ENCODE peak calls at places on chromosomes 5 and 9, in five cellular contexts. M, Q, W, D and Y are unnamed samples.

GRCh38 chr9:89387970-89388867 is 69.9 kb downstream of the SECISBP2 start:
- DNase-seq in M (no peak), Q (no peak), W (peak; percentile 89), D (no peak), Y (peak; percentile 67)

GRCh38 chr9:127418037-127418471 is 6.1 kb upstream of the ZNF79 start:
- DNase-seq in M (no peak), Q (peak; percentile 14), W (peak; percentile 51), D (peak; percentile 92), Y (no peak)

GRCh38 chr5:169300468-169301385 is at the start of gene SLIT3:
- DNase-seq in M (no peak), Q (peak; percentile 64), W (peak; percentile 96), D (peak; percentile 89), Y (peak; percentile 91)

GRCh38 chr9:121268598-121269029 is 652 bp downstream of the GSN start:
- DNase-seq in M (no peak), Q (no peak), W (peak; percentile 58), D (no peak), Y (no peak)

GRCh38 chr9:22044583-22044982 is 35.5 kb upstream of the CDKN2B start:
- DNase-seq in M (no peak), Q (peak; percentile 82), W (peak; percentile 91), D (no peak), Y (no peak)

GRCh38 chr9:93654351-93654961 is 78.1 kb downstream of the PHF2 start:
- DNase-seq in M (no peak), Q (no peak), W (no peak), D (no peak), Y (no peak)

GRCh38 chr9:121483049-121483448 is 16.6 kb downstream of the GGTA1 start:
- DNase-seq in M (no peak), Q (no peak), W (no peak), D (no peak), Y (peak; percentile 25)

GRCh38 chr5:14197056-14197455 is 53.9 kb downstream of the TRIO start:
- DNase-seq in M (no peak), Q (no peak), W (no peak), D (no peak), Y (no peak)

GRCh38 chr9:101268426-101268825 is 116.4 kb downstream of the BAAT start:
- DNase-seq in M (no peak), Q (no peak), W (no peak), D (no peak), Y (no peak)

GRCh38 chr5:78360674-78361225 is 333 bp downstream of the SCAMP1 start:
- DNase-seq in M (peak; percentile 49), Q (no peak), W (no peak), D (no peak), Y (peak; percentile 62)

GRCh38 chr5:52787600-52788504 is at the start of the genes ITGA1 and PELO:
- DNase-seq in M (peak; percentile 45), Q (peak; percentile 62), W (peak; percentile 89), D (peak; percentile 86), Y (peak; percentile 81)

GRCh38 chr5:37198066-37198465 is 51.1 kb downstream of the CPLANE1 start:
- DNase-seq in M (peak; percentile 39), Q (no peak), W (no peak), D (no peak), Y (no peak)

GRCh38 chr5:88813805-88814584 is 69.0 kb downstream of the MEF2C start:
- DNase-seq in M (no peak), Q (peak; percentile 46), W (no peak), D (peak; percentile 48), Y (no peak)

GRCh38 chr5:90802695-90803317 is 244.2 kb downstream of the ADGRV1 start:
- DNase-seq in M (peak; percentile 35), Q (peak; percentile 82), W (peak; percentile 72), D (peak; percentile 88), Y (peak; percentile 71)

GRCh38 chr5:440413-441180 is 2.4 kb upstream of the EXOC3 start:
- DNase-seq in M (no peak), Q (no peak), W (no peak), D (no peak), Y (no peak)

GRCh38 chr5:57956606-57957005 is 474.0 kb upstream of the ACTBL2 start:
- DNase-seq in M (no peak), Q (no peak), W (no peak), D (no peak), Y (no peak)
- TF ChIP-seq EZH2phosphoT487 in M (no peak), Q (no peak), W (no peak), D (no peak), Y (no peak)

GRCh38 chr9:70418822-70419545 is 4.5 kb upstream of the KLF9 start:
- DNase-seq in M (peak; percentile 87), Q (peak; percentile 81), W (peak; percentile 99), D (peak; percentile 81), Y (peak; percentile 96)
- TF ChIP-seq EZH2 in M (no peak), Q (no peak), W (no peak), D (no peak), Y (no peak)

GRCh38 chr5:54727874-54728273 is 210.3 kb downstream of the SNX18 start:
- DNase-seq in M (no peak), Q (no peak), W (no peak), D (no peak), Y (no peak)

GRCh38 chr5:54720346-54720745 is 202.8 kb downstream of the SNX18 start:
- DNase-seq in M (no peak), Q (no peak), W (no peak), D (no peak), Y (no peak)

GRCh38 chr5:54722846-54723433 is 205.4 kb downstream of the SNX18 start:
- DNase-seq in M (no peak), Q (peak; percentile 12), W (peak; percentile 44), D (no peak), Y (no peak)

GRCh38 chr5:54721951-54722654 is 204.5 kb downstream of the SNX18 start:
- DNase-seq in M (no peak), Q (no peak), W (no peak), D (no peak), Y (no peak)

GRCh38 chr5:54725391-54726280 is 208.1 kb downstream of the SNX18 start:
- DNase-seq in M (no peak), Q (peak; percentile 49), W (peak; percentile 52), D (no peak), Y (no peak)
- TF ChIP-seq EZH2phosphoT487 in M (no peak), Q (no peak), W (no peak), D (no peak), Y (no peak)

DNA sequence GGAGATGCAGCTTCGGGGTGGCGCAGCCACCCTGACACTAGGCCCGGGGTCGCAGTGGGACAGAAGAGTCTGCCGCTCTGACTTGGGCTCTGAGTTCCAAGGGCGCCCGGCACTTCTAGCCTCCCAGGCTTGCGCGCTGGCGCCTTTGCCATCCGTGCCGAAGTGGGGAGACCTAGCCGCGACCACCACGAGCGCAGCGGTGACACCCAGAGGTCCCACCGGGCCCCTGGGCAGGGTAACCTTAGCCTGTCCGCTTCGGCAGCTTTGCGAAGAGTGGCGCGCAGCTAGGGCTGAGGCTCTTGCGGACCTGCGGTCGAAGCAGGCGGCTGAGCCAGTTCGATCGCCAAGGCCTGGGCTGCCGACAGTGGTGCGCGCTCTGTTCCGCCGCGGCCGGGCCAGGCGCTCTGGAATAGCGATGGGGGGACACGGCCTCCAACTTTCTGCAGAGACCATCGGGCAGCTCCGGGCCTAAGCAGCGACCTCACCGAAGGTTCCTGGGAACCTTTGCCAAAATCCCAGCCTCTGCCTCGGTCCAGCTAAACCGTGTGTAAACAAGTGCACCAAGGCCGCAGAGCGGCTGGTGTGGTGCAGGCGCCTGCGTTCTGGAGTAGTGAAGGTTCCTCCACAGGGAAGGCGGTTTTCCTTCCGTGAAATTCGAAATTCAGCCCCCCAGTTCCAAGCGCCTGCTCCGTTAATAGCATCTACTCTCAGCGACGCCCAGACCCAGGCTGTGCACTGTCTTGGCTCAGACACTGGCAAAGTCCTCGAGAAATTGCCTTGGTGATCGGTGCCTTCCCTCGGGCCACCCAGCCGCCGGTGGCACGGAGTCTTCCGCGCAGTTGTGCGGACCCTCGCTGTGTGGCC is 7.4 kb downstream of the TLX3 start:
- DNase-seq in M (no peak), Q (no peak), W (no peak), D (peak; percentile 67), Y (no peak)
- TF ChIP-seq EZH2 in M (no peak), Q (no peak), W (no peak), D (peak; percentile 79), Y (peak; percentile 99)

GRCh38 chr9:96138616-96139015 is 163.4 kb downstream of the HSD17B3 start:
- DNase-seq in M (no peak), Q (no peak), W (no peak), D (no peak), Y (no peak)

GRCh38 chr9:96141666-96142065 is 160.3 kb downstream of the HSD17B3 start:
- DNase-seq in M (peak; percentile 40), Q (no peak), W (peak; percentile 60), D (no peak), Y (no peak)

GRCh38 chr9:96137666-96138429 is 164.1 kb downstream of the HSD17B3 start:
- DNase-seq in M (no peak), Q (no peak), W (peak; percentile 49), D (no peak), Y (no peak)

GRCh38 chr9:96140401-96141180 is 161.4 kb downstream of the HSD17B3 start:
- DNase-seq in M (no peak), Q (no peak), W (peak; percentile 19), D (peak; percentile 47), Y (peak; percentile 69)

DNA sequence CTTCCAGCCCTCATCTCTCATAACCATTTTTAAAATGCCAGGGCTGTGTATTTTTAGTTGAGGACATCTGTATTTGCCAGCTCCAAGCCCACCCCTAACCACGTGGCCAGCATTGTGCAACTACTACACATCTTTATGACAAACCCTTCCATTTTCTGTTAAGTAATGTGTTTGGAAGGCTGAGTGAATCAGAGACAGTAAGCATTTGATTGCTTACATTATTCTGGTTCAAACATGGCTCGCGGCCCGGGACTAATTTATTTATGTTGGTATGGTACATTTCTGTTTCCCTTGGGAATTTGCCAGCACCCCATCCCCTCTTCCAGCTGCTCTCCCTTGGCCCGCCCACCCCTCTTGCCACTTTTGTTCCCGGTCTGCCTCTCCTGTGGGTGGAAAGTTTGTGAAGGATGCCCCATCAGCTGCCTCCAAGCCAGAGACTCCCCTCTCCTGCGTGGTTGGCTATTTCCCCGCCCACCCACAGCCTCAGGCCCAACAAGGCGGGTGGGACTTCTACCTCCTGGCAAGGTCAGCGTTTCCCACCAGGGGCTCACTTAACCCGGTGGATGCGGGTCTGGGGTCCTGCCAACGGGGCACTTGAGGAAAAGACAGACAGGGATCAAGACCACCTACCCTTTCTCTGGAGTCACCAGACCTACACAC is 162.3 kb downstream of the HSD17B3 start:
- DNase-seq in M (no peak), Q (peak; percentile 11), W (peak; percentile 91), D (no peak), Y (peak; percentile 86)
- TF ChIP-seq EZH2phosphoT487 in M (no peak), Q (no peak), W (no peak), D (no peak), Y (no peak)